ENCODE peak calls at places on chromosomes 2 and 18, in nine cellular contexts. W is GM19239; R is NAMALWA; S is uterus; T is fibroblast of lung; P is hepatic stellate cell; M is cardiac fibroblast; K is CD8-positive, alpha-beta T cell; Y is heart left ventricle. F is an unnamed sample.

GRCh38 chr2:161427413-161428239 is 11.5 kb downstream of the TBR1 start:
- DNase-seq in W (no peak), R (no peak), S (no peak), T (no peak), P (no peak), M (no peak), K (no peak), Y (no peak), F (no peak)

GRCh38 chr2:74648009-74648443 is at the start of gene M1AP:
- DNase-seq in W (no peak), R (no peak), S (no peak), T (no peak), P (no peak), M (no peak), K (no peak), Y (no peak), F (no peak)

GRCh38 chr2:126686286-126686685 is 30.3 kb downstream of the GYPC start:
- DNase-seq in W (no peak), R (no peak), S (no peak), T (no peak), P (no peak), M (no peak), K (no peak), Y (no peak), F (no peak)

GRCh38 chr18:63155169-63155852 is 164.3 kb downstream of the BCL2 start:
- DNase-seq in W (no peak), R (peak; percentile 91), S (no peak), T (no peak), P (no peak), M (no peak), K (peak; percentile 78), Y (peak; percentile 58), F (no peak)

GRCh38 chr2:11029136-11029535 is 117.4 kb downstream of the KCNF1 start:
- DNase-seq in W (no peak), R (no peak), S (no peak), T (no peak), P (no peak), M (no peak), K (no peak), Y (no peak), F (no peak)

GRCh38 chr2:235053649-235054048 is 101.8 kb downstream of the SH3BP4 start:
- DNase-seq in W (no peak), R (no peak), S (no peak), T (no peak), P (no peak), M (no peak), K (no peak), Y (no peak), F (no peak)

GRCh38 chr2:42977236-42978174 is 185.1 kb upstream of the HAAO start:
- DNase-seq in W (no peak), R (no peak), S (peak; percentile 15), T (no peak), P (no peak), M (no peak), K (no peak), Y (no peak), F (no peak)

GRCh38 chr2:191665286-191665685 is 12.7 kb upstream of the NABP1 start:
- DNase-seq in W (no peak), R (no peak), S (no peak), T (peak; percentile 78), P (no peak), M (peak; percentile 60), K (no peak), Y (no peak), F (no peak)

GRCh38 chr2:157627594-157628281 is 926 bp downstream of the ACVR1C start:
- DNase-seq in W (no peak), R (no peak), S (no peak), T (peak; percentile 44), P (no peak), M (no peak), K (peak; percentile 43), Y (no peak), F (no peak)

GRCh38 chr2:43105586-43106562 is 120.5 kb downstream of the ZFP36L2 start:
- DNase-seq in W (peak; percentile 59), R (peak; percentile 66), S (peak; percentile 57), T (peak; percentile 59), P (peak; percentile 73), M (peak; percentile 79), K (no peak), Y (peak; percentile 65), F (no peak)

GRCh38 chr2:230865766-230866703 is 1.3 kb downstream of the ITM2C start:
- DNase-seq in W (no peak), R (no peak), S (peak; percentile 36), T (peak; percentile 24), P (peak; percentile 72), M (peak; percentile 35), K (peak; percentile 47), Y (peak; percentile 34), F (no peak)

GRCh38 chr2:239963646-239964205 is 61.4 kb downstream of the NDUFA10 start:
- DNase-seq in W (no peak), R (no peak), S (no peak), T (no peak), P (no peak), M (no peak), K (no peak), Y (no peak), F (no peak)

GRCh38 chr2:104068665-104069064 is 785.2 kb upstream of the POU3F3 start:
- DNase-seq in W (no peak), R (no peak), S (no peak), T (no peak), P (no peak), M (no peak), K (no peak), Y (no peak), F (no peak)

GRCh38 chr2:195319548-195320415 is 337.2 kb upstream of the SLC39A10 start:
- DNase-seq in W (no peak), R (no peak), S (no peak), T (peak; percentile 15), P (no peak), M (no peak), K (no peak), Y (no peak), F (no peak)

GRCh38 chr18:27983780-27984179 is 193.2 kb downstream of the CDH2 start:
- DNase-seq in W (no peak), R (no peak), S (no peak), T (no peak), P (no peak), M (no peak), K (no peak), Y (no peak), F (no peak)

GRCh38 chr2:106020821-106021316 is 173.2 kb downstream of the UXS1 start:
- DNase-seq in W (no peak), R (no peak), S (peak; percentile 39), T (peak; percentile 13), P (no peak), M (peak; percentile 38), K (no peak), Y (peak; percentile 44), F (no peak)

GRCh38 chr2:196480653-196481322 is 158.7 kb upstream of the CCDC150 start:
- DNase-seq in W (no peak), R (peak; percentile 25), S (no peak), T (peak; percentile 43), P (no peak), M (no peak), K (no peak), Y (no peak), F (peak; percentile 18)

GRCh38 chr2:17171446-17172049 is 346.7 kb downstream of the RAD51AP2 start:
- DNase-seq in W (no peak), R (peak; percentile 72), S (no peak), T (peak; percentile 36), P (peak; percentile 16), M (peak; percentile 12), K (no peak), Y (no peak), F (no peak)

GRCh38 chr2:86584164-86584913 is 21.1 kb upstream of the CHMP3 start:
- DNase-seq in W (no peak), R (no peak), S (no peak), T (peak; percentile 56), P (no peak), M (peak; percentile 73), K (peak; percentile 18), Y (no peak), F (no peak)

GRCh38 chr2:96825057-96825456 is 9.0 kb downstream of the CNNM3 start:
- DNase-seq in W (no peak), R (no peak), S (no peak), T (no peak), P (no peak), M (no peak), K (no peak), Y (no peak), F (no peak)

GRCh38 chr2:95388091-95388692 is 14.3 kb upstream of the FAHD2A start:
- DNase-seq in W (no peak), R (no peak), S (no peak), T (no peak), P (no peak), M (no peak), K (no peak), Y (no peak), F (no peak)

F was measured in skeletal muscle cell.